ENCODE peak calls at places on chromosomes 2 and 18, in eight cellular contexts. A is heart right ventricle; O is nucleus accumbens; S is fibroblast of the aortic adventitia; B is activated CD4-positive, alpha-beta T cell treated with anti-CD3 and anti-CD28 coated beads, Interleukin-2, amount 50 U/mL, for 4 hours; G is stimulated activated CD4-positive, alpha-beta T cell treated with anti-CD3 and anti-CD28 coated beads, Interleukin-2, amount 100 ng/mL, for 4 hours; K is GM23338; X is GF-D8. C is an unnamed sample.

GRCh38 chr2:34570266-34570872 is 971.3 kb upstream of the FAM98A start:
- DNase-seq in A (no peak), O (no peak), S (no peak), B (no peak), G (no peak), K (peak), X (no peak), C (peak)

GRCh38 chr2:183164111-183165015 is 40.1 kb downstream of the NUP35 start:
- DNase-seq in A (no peak), O (no peak), S (no peak), B (no peak), G (no peak), K (no peak), X (no peak), C (peak)

GRCh38 chr2:218217366-218218309 is 649 bp downstream of the ARPC2 start:
- DNase-seq in A (peak), O (no peak), S (peak), B (peak), G (peak), K (peak), X (peak), C (peak)

GRCh38 chr2:9135804-9136558 is 70.6 kb upstream of the ASAP2 start:
- DNase-seq in A (no peak), O (no peak), S (peak), B (no peak), G (no peak), K (no peak), X (no peak), C (no peak)

GRCh38 chr2:98311771-98312545 is 34.3 kb upstream of the CNGA3 start:
- DNase-seq in A (no peak), O (no peak), S (no peak), B (no peak), G (no peak), K (peak), X (no peak), C (no peak)

GRCh38 chr2:191041418-191042161 is 27.6 kb upstream of the STAT1 start:
- DNase-seq in A (no peak), O (no peak), S (peak), B (peak), G (no peak), K (peak), X (no peak), C (peak)

GRCh38 chr2:84940088-84940470 is 30.9 kb upstream of the KCMF1 start:
- DNase-seq in A (no peak), O (no peak), S (no peak), B (no peak), G (no peak), K (peak), X (no peak), C (no peak)

GRCh38 chr2:178478102-178478441 is 328 bp downstream of the FKBP7 start:
- DNase-seq in A (no peak), O (no peak), S (peak), B (no peak), G (no peak), K (peak), X (no peak), C (peak)

GRCh38 chr2:179584760-179585159 is 276.7 kb downstream of the ZNF385B start:
- DNase-seq in A (no peak), O (no peak), S (no peak), B (no peak), G (no peak), K (no peak), X (no peak), C (no peak)

GRCh38 chr18:6284761-6285160 is 129.9 kb downstream of the L3MBTL4 start:
- DNase-seq in A (no peak), O (no peak), S (no peak), B (no peak), G (no peak), K (no peak), X (no peak), C (no peak)

GRCh38 chr2:20568501-20569463 is 82.1 kb downstream of the HS1BP3 start:
- DNase-seq in A (peak), O (no peak), S (no peak), B (no peak), G (no peak), K (no peak), X (no peak), C (no peak)

GRCh38 chr2:149036507-149037293 is 1.8 kb upstream of the LYPD6B start:
- DNase-seq in A (no peak), O (no peak), S (no peak), B (no peak), G (no peak), K (no peak), X (no peak), C (no peak)

GRCh38 chr2:8086796-8087479 is 594.9 kb upstream of the ID2 start:
- DNase-seq in A (no peak), O (no peak), S (peak), B (no peak), G (no peak), K (no peak), X (no peak), C (peak)

GRCh38 chr2:210540471-210541257 is 15.7 kb upstream of the CPS1 start:
- DNase-seq in A (no peak), O (no peak), S (no peak), B (no peak), G (no peak), K (peak), X (no peak), C (no peak)

GRCh38 chr2:151762694-151763093 is 28.4 kb upstream of the NEB start:
- DNase-seq in A (no peak), O (no peak), S (peak), B (no peak), G (no peak), K (no peak), X (no peak), C (no peak)

GRCh38 chr2:188122983-188123382 is 168.7 kb upstream of the GULP1 start:
- DNase-seq in A (no peak), O (no peak), S (peak), B (no peak), G (no peak), K (no peak), X (no peak), C (no peak)

GRCh38 chr2:174485763-174486613 is 841 bp downstream of the GPR155 start:
- DNase-seq in A (peak), O (no peak), S (peak), B (no peak), G (no peak), K (peak), X (no peak), C (peak)

GRCh38 chr2:101111917-101112771 is 39.0 kb downstream of the TBC1D8 start:
- DNase-seq in A (no peak), O (no peak), S (peak), B (no peak), G (no peak), K (no peak), X (no peak), C (no peak)